ENCODE peak calls at places on chromosome 15, in four cellular contexts. B is pancreas, Q is thoracic aorta, S is aorta. Y is an unnamed sample. For H3K9me3, the result is how much of the 10 kb centered on the place peaks cover.

GRCh38 chr15:57703387-57703786 is 3.1 kb upstream of the POLR2M start:
- DNase-seq in B (no peak), Q (no peak), S (no peak), Y (no peak)

GRCh38 chr15:41607033-41607432 is 48.0 kb downstream of the TYRO3 start:
- DNase-seq in S (no peak), B (no peak), Q (no peak), Y (no peak)

GRCh38 chr15:41115088-41115651 is 910 bp downstream of the INO80 start:
- DNase-seq in Q (no peak), B (no peak), S (no peak), Y (no peak)

GRCh38 chr15:73387507-73388255 is 18.9 kb upstream of the HCN4 start:
- DNase-seq in Q (no peak), B (no peak), S (no peak), Y (no peak)

GRCh38 chr15:99504071-99504822 is 61.5 kb upstream of the MEF2A start:
- DNase-seq in S (no peak), B (no peak), Q (no peak), Y (no peak)

GRCh38 chr15:80778964-80779657 is at the start of gene CEMIP:
- DNase-seq in B (peak), Q (no peak), S (peak), Y (peak)

GRCh38 chr15:59396660-59397059 is 24.0 kb upstream of the MYO1E start:
- DNase-seq in S (no peak), B (no peak), Q (no peak), Y (no peak)

GRCh38 chr15:74821091-74821789 is 5.2 kb upstream of the CPLX3 start:
- DNase-seq in S (no peak), Q (no peak), B (no peak), Y (no peak)

GRCh38 chr15:60137711-60138396 is 133.7 kb downstream of the FOXB1 start:
- DNase-seq in S (no peak), Q (no peak), B (no peak), Y (no peak)

GRCh38 chr15:32028921-32029320 is 1.4 kb upstream of the CHRNA7 start:
- DNase-seq in Q (no peak), S (no peak), B (no peak), Y (no peak)

GRCh38 chr15:72116680-72117447 is 1.1 kb downstream of the MYO9A start:
- DNase-seq in B (peak), Q (peak), S (peak), Y (peak)

GRCh38 chr15:94815110-94815726 is 583.9 kb downstream of the MCTP2 start:
- DNase-seq in B (no peak), S (no peak), Q (no peak), Y (no peak)

GRCh38 chr15:96264351-96264798 is 66.1 kb upstream of the NR2F2 start:
- DNase-seq in B (peak), Q (no peak), S (no peak), Y (peak)

GRCh38 chr15:76994971-76995945 is at the start of gene PSTPIP1:
- DNase-seq in S (peak), Q (no peak), B (no peak), Y (no peak)

GRCh38 chr15:90257776-90258175 is 7.7 kb upstream of the NGRN start:
- DNase-seq in B (no peak), Q (no peak), S (peak), Y (no peak)

GRCh38 chr15:80234883-80235282 is 17.1 kb downstream of the CTXND1 start:
- DNase-seq in B (no peak), S (peak), Q (no peak), Y (peak)

GRCh38 chr15:74322558-74323180 is 44.8 kb downstream of the CYP11A1 start:
- DNase-seq in Q (no peak), B (peak), S (peak), Y (peak)

GRCh38 chr15:50816191-50816590 is 50.7 kb upstream of the SPPL2A start:
- DNase-seq in B (no peak), Q (no peak), S (no peak), Y (no peak)

GRCh38 chr15:90190606-90191343 is 10.4 kb upstream of the SEMA4B start:
- DNase-seq in S (no peak), B (peak), Q (no peak), Y (no peak)

GRCh38 chr15:100890850-100891249 is 11.2 kb downstream of the ALDH1A3 start:
- DNase-seq in Q (no peak), B (no peak), S (no peak), Y (no peak)

GRCh38 chr15:35309886-35310285 is 224.8 kb upstream of the NANOGP8 start:
- DNase-seq in Q (no peak), B (no peak), S (no peak), Y (no peak)

GRCh38 chr15:56205061-56205876 is 38.4 kb downstream of the RFX7 start:
- DNase-seq in B (no peak), S (no peak), Q (no peak), Y (no peak)

GRCh38 chr15:74835312-74835823 is 7.6 kb downstream of the ULK3 start:
- DNase-seq in Q (no peak), B (peak), S (peak), Y (peak)

GRCh38 chr15:48520376-48521155 is 124.9 kb downstream of the FBN1 start:
- DNase-seq in S (no peak), Q (no peak), B (no peak), Y (no peak)

GRCh38 chr15:73210630-73211029 is 158.1 kb downstream of the HCN4 start:
- DNase-seq in B (no peak), Q (no peak), S (no peak), Y (no peak)

GRCh38 chr15:47339800-47340575 is 377.3 kb upstream of the SEMA6D start:
- DNase-seq in B (no peak), S (no peak), Q (no peak), Y (no peak)

GRCh38 chr15:31389576-31389975 is 62.9 kb downstream of the KLF13 start:
- DNase-seq in S (no peak), B (no peak), Q (no peak), Y (peak)

GRCh38 chr15:64774556-64775523 is 549 bp downstream of the RBPMS2 start:
- DNase-seq in B (peak), Q (no peak), S (no peak), Y (no peak)

GRCh38 chr15:64772964-64773363 is 2.4 kb downstream of the RBPMS2 start:
- DNase-seq in S (no peak), B (no peak), Q (no peak), Y (no peak)

GRCh38 chr15:64775551-64776401 is at the start of gene RBPMS2:
- DNase-seq in B (peak), S (no peak), Q (no peak), Y (no peak)

GRCh38 chr15:64772488-64772887 is 2.9 kb downstream of the RBPMS2 start:
- DNase-seq in B (no peak), S (no peak), Q (no peak), Y (no peak)

GRCh38 chr15:64773606-64774555 is 1.5 kb downstream of the RBPMS2 start:
- DNase-seq in B (no peak), Q (no peak), S (no peak), Y (no peak)
- H3K4me3 ChIP-seq in B (peak), Q (peak), S (no peak), Y (no peak)

GRCh38 chr15:25183581-25184330 is 229.0 kb downstream of the SNRPN start:
- DNase-seq in Q (no peak), S (peak), B (no peak), Y (no peak)
- H3K9me3 ChIP-seq in Q (under half), S (under half), B (under half), Y (half or more)

DNA sequence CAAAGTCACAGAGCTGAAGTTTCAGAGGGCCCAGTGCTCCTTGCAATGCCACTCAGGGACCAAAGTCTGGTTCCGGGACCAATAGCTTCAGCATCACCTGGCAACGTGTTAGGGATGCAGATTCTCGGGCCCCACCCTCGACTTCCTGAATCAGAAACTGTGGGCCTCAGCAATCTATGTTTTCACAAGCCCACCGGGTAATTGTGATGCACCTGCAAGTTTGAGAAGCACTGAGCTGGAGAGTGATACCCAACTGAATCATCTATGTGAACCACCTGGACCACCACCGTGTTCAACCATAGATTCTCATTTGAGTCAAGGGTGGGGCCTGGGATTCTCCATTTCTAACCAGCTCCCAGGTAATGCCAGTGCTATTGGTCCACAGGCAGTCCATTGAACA is 55.7 kb downstream of the CORO2B start:
- DNase-seq in Q (no peak), S (no peak), B (no peak), Y (no peak)
- H3K4me3 ChIP-seq in Q (no peak), S (no peak), B (no peak), Y (no peak)

GRCh38 chr15:25241241-25241801 is 197.5 kb downstream of the UBE3A start:
- DNase-seq in S (peak), B (no peak), Q (no peak), Y (no peak)

GRCh38 chr15:25242957-25243799 is 195.6 kb downstream of the UBE3A start:
- DNase-seq in S (peak), Q (no peak), B (no peak), Y (no peak)

GRCh38 chr15:25240461-25241021 is 198.3 kb downstream of the UBE3A start:
- DNase-seq in S (peak), B (no peak), Q (no peak), Y (no peak)

GRCh38 chr15:25243800-25244097 is 195.1 kb downstream of the UBE3A start:
- DNase-seq in Q (no peak), B (no peak), S (peak), Y (no peak)

GRCh38 chr15:25242166-25242879 is 196.5 kb downstream of the UBE3A start:
- DNase-seq in Q (no peak), B (peak), S (peak), Y (no peak)
- H3K9me3 ChIP-seq in Q (under half), B (under half), S (under half), Y (half or more)

GRCh38 chr15:71080166-71080565 is 35.1 kb upstream of the THSD4 start:
- DNase-seq in S (no peak), B (no peak), Q (no peak), Y (no peak)
- H3K4me3 ChIP-seq in S (no peak), B (no peak), Q (no peak), Y (no peak)

DNA sequence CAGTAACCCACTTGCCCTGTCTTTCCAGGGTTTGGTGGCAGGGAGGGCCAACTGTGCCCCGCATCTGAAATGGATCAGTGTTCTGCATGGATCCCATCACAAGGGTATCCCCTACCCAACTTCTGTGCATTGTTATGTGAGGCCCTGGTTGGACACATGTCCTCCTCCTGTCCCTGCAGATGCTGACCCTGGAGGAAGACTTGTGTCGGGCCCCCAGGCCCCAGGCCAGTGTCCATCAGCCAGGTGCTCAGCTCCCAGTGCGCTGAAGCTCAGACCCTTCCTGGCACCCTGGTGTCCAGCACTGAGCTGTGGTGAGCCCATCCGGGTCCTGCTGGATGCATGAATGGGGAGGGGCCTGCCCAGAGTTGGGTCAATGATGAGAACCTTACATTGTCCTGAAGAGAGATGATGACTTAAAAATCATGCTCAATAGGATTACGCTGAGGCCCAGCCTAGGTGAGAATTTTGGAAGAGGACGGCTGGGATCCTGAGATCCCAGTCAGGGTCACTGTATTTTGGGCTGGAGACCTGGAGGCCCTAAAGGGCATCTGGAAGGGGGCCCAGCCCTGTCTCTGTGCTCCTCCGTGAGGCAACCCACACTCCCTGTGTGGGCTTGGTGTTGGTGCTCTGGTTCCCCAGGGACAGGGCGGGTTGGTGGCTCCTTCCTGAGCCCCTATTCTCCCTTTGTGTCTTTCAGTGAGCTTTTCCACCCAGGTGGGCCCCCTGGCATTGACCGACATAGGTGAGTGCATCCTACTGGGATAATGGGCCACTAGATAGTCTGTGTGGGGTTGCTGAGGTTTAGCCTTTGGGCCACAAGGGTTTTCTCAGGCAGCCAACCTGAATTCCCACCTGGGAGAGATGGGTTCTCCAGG is 199.1 kb downstream of the UBE3A start:
- DNase-seq in B (no peak), S (peak), Q (no peak), Y (no peak)
- H3K9me3 ChIP-seq in B (under half), S (under half), Q (under half), Y (under half)

DNA sequence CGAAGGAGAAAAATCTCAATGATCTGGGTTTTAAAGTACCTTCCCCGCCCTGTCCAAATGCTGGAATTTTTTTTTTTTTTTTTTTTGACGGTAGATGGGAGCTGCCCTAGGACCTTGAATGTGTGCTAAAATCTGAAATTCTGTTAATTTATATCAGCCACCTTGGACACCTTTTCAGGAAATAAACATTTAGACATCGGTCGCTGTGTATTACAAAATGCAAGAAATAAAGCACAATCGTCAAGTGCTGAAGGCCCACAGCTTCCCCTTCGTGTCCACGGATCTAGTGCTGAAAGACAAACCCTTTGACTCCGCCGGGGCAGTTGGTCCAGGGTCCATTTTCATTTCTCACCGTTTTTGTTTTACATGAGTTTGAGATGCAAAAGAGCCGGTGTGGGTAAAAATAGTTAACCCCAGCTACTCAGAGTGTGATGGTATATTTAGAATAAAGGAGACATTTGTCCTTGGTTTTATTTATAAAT is 90.2 kb upstream of the CHD2 start:
- DNase-seq in S (peak), B (peak), Q (no peak), Y (no peak)
- H3K4me3 ChIP-seq in S (peak), B (peak), Q (peak), Y (peak)

DNA sequence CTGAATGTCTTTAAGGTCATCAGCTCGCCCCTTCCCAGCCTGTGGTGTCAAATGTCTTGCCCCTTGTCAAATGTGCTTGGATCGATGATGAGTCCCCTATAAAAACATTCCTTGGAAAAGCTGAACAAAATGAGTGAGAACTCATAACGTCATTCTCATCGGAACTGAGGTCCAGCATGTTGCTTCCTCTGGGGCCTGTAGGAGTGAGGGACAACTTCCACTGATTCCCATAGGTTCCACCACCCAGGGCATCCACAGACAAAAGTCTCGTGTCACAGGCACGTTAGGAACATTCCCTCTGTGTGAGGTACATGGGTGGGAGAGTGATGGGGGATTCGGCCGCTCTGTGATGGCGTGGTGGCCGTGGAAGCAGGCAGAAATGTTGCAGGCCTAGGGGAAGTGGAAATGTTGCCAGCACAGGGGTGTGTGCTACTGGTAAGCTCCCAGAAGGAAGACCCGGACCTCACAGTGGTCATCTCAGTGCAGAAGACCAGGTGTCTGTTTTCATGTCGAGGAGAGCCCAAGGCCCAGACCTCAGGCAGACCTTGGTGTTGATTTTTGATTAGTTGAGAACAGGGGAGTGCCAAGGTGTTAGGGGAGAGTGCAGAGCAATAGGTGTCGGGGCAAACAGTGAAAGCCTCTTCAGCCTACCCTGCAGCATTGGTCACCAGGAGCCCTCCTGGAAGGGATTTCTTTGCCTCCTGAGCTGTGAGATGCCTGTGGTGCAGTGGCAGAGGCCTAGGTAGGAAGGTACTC is 96.8 kb downstream of the SNRPN start:
- DNase-seq in Q (no peak), B (no peak), S (no peak), Y (peak)
- H3K9me3 ChIP-seq in Q (half or more), B (under half), S (half or more), Y (half or more)

DNA sequence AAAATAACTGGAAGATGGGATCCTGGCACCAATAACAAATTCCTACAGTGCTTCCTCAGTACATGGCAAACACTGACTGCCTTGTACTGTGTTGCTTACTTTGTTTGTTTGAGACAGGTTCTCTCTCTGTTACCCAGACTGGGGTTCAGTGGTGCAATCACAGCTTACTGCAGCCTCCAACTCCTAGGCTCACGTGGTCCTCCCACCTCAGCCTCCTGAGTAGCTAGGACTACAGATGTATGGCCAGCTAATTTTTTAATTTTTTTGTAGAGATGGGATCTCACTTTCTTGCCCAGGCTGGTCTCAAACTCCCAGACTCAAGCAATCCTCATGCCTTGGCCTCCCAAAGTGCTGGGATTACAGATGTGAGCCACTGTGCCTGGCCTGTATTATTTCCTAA is 3.7 kb upstream of the ALPK3 start:
- DNase-seq in B (no peak), Q (no peak), S (no peak), Y (no peak)
- H3K4me3 ChIP-seq in B (no peak), Q (no peak), S (no peak), Y (no peak)

Y was measured in lung.